ENCODE peak calls at places on chromosome 4, in ten cellular contexts. S is islet precursor cell; L is KBM-7; U is ovary; N is NCI-H460; X is ACHN; O is neural crest cell; C is effector CD8-positive, alpha-beta T cell; D is cardiac fibroblast; P is smooth muscle cell of the brain vasculature. Q is an unnamed sample.

GRCh38 chr4:3073158-3074077 is 920 bp downstream of the HTT-AS start:
- DNase-seq in S (peak; percentile 60), L (peak; percentile 41), U (no peak), N (no peak), X (no peak), O (peak; percentile 15), C (no peak), D (no peak), P (no peak), Q (no peak)

GRCh38 chr4:115537387-115537786 is 424.0 kb upstream of the NDST4 start:
- DNase-seq in S (no peak), L (peak; percentile 15), U (no peak), N (no peak), X (peak; percentile 20), O (no peak), C (no peak), D (peak; percentile 0), P (peak; percentile 2), Q (no peak)

GRCh38 chr4:146333187-146333894 is 119.0 kb downstream of the REELD1 start:
- DNase-seq in S (peak; percentile 61), L (peak; percentile 27), U (no peak), N (no peak), X (peak; percentile 42), O (no peak), C (no peak), D (peak; percentile 57), P (no peak), Q (no peak)

GRCh38 chr4:5822617-5823016 is 70.3 kb downstream of the CRMP1 start:
- DNase-seq in S (no peak), L (no peak), U (no peak), N (no peak), X (no peak), O (no peak), C (no peak), D (no peak), P (no peak), Q (no peak)

GRCh38 chr4:41281038-41281634 is 24.4 kb downstream of the UCHL1 start:
- DNase-seq in S (peak; percentile 73), L (peak; percentile 79), U (peak; percentile 39), N (peak; percentile 92), X (peak; percentile 69), O (peak; percentile 53), C (no peak), D (peak; percentile 88), P (peak; percentile 47), Q (no peak)

GRCh38 chr4:141041021-141041476 is 92.2 kb downstream of the RNF150 start:
- DNase-seq in S (no peak), L (no peak), U (no peak), N (no peak), X (no peak), O (no peak), C (no peak), D (peak; percentile 10), P (no peak), Q (no peak)

GRCh38 chr4:106421441-106422296 is 53.1 kb upstream of the GIMD1 start:
- DNase-seq in S (no peak), L (no peak), U (no peak), N (no peak), X (peak; percentile 9), O (no peak), C (no peak), D (peak; percentile 68), P (no peak), Q (no peak)

GRCh38 chr4:37008199-37008598 is 236.3 kb upstream of the NWD2 start:
- DNase-seq in S (no peak), L (no peak), U (no peak), N (peak; percentile 67), X (no peak), O (no peak), C (no peak), D (peak; percentile 74), P (no peak), Q (no peak)

GRCh38 chr4:67020079-67020807 is 525.1 kb downstream of the CENPC start:
- DNase-seq in S (no peak), L (no peak), U (no peak), N (no peak), X (no peak), O (no peak), C (no peak), D (peak; percentile 11), P (no peak), Q (no peak)

GRCh38 chr4:29708473-29708872 is 1011.7 kb upstream of the PCDH7 start:
- DNase-seq in S (peak; percentile 54), L (no peak), U (no peak), N (no peak), X (no peak), O (no peak), C (no peak), D (no peak), P (no peak), Q (no peak)

GRCh38 chr4:37243722-37244582 is 591 bp upstream of the NWD2 start:
- DNase-seq in S (peak; percentile 75), L (no peak), U (no peak), N (no peak), X (no peak), O (peak; percentile 14), C (no peak), D (peak; percentile 20), P (no peak), Q (no peak)

GRCh38 chr4:74311696-74312313 is 3.5 kb downstream of the EPGN start:
- DNase-seq in S (no peak), L (peak; percentile 57), U (no peak), N (peak; percentile 74), X (peak; percentile 73), O (peak; percentile 19), C (no peak), D (peak; percentile 83), P (peak; percentile 20), Q (no peak)

GRCh38 chr4:41718907-41719306 is 29.6 kb downstream of the PHOX2B start:
- DNase-seq in S (no peak), L (no peak), U (no peak), N (no peak), X (no peak), O (no peak), C (no peak), D (peak; percentile 22), P (no peak), Q (no peak)

GRCh38 chr4:10077101-10077491 is 39.5 kb downstream of the WDR1 start:
- DNase-seq in S (no peak), L (no peak), U (no peak), N (no peak), X (no peak), O (no peak), C (no peak), D (no peak), P (no peak), Q (no peak)

GRCh38 chr4:74874785-74875367 is 58.0 kb upstream of the PARM1 start:
- DNase-seq in S (peak; percentile 55), L (peak; percentile 55), U (no peak), N (peak; percentile 62), X (peak; percentile 77), O (peak; percentile 3), C (no peak), D (peak; percentile 88), P (peak; percentile 28), Q (peak; percentile 33)